ENCODE peak calls at places on chromosomes 2 and 18, in five cellular contexts. One of them, this sample, is unnamed. For H3K27me3, the result is how much of the 10 kb centered on the place peaks cover.

GRCh38 chr2:108919571-108920373 is 69.2 kb downstream of the EDAR start:
- DNase-seq in cardiac muscle cell: no peak
- DNase-seq in heart left ventricle: no peak
- DNase-seq in brain microvascular endothelial cell: no peak
- DNase-seq in thoracic aorta: no peak
- DNase-seq in this sample: no peak

GRCh38 chr18:34121157-34121807 is 103.4 kb downstream of the NOL4 start:
- DNase-seq in cardiac muscle cell: no peak
- DNase-seq in heart left ventricle: no peak
- DNase-seq in brain microvascular endothelial cell: peak
- DNase-seq in thoracic aorta: no peak
- DNase-seq in this sample: no peak

GRCh38 chr2:236265675-236266074 is 1.5 kb upstream of the ASB18 start:
- DNase-seq in cardiac muscle cell: no peak
- DNase-seq in heart left ventricle: no peak
- DNase-seq in brain microvascular endothelial cell: no peak
- DNase-seq in thoracic aorta: no peak
- DNase-seq in this sample: no peak

GRCh38 chr2:128310761-128311160 is 7.9 kb downstream of the HS6ST1 start:
- DNase-seq in cardiac muscle cell: no peak
- DNase-seq in heart left ventricle: peak
- DNase-seq in brain microvascular endothelial cell: no peak
- DNase-seq in thoracic aorta: no peak
- DNase-seq in this sample: peak

GRCh38 chr2:236774171-236774570 is 204.5 kb downstream of the ACKR3 start:
- DNase-seq in cardiac muscle cell: peak
- DNase-seq in heart left ventricle: no peak
- DNase-seq in brain microvascular endothelial cell: no peak
- DNase-seq in thoracic aorta: no peak
- DNase-seq in this sample: no peak

GRCh38 chr2:240916571-240917008 is 10.5 kb downstream of the CROCC2 start:
- DNase-seq in cardiac muscle cell: peak
- DNase-seq in heart left ventricle: peak
- DNase-seq in brain microvascular endothelial cell: peak
- DNase-seq in thoracic aorta: peak
- DNase-seq in this sample: peak

GRCh38 chr2:40251146-40251545 is 200.7 kb downstream of the SLC8A1 start:
- DNase-seq in cardiac muscle cell: no peak
- DNase-seq in heart left ventricle: no peak
- DNase-seq in brain microvascular endothelial cell: no peak
- DNase-seq in thoracic aorta: no peak
- DNase-seq in this sample: no peak

GRCh38 chr18:28357785-28358401 is 181.0 kb upstream of the CDH2 start:
- DNase-seq in cardiac muscle cell: peak
- DNase-seq in heart left ventricle: no peak
- DNase-seq in brain microvascular endothelial cell: no peak
- DNase-seq in thoracic aorta: no peak
- DNase-seq in this sample: no peak

GRCh38 chr2:241232736-241233575 is 44.5 kb downstream of the ANO7 start:
- DNase-seq in cardiac muscle cell: no peak
- DNase-seq in heart left ventricle: no peak
- DNase-seq in brain microvascular endothelial cell: no peak
- DNase-seq in thoracic aorta: no peak
- DNase-seq in this sample: no peak

GRCh38 chr2:232568161-232568560 is 17.7 kb downstream of the EIF4E2 start:
- DNase-seq in cardiac muscle cell: no peak
- DNase-seq in heart left ventricle: no peak
- DNase-seq in brain microvascular endothelial cell: peak
- DNase-seq in thoracic aorta: no peak
- DNase-seq in this sample: no peak

GRCh38 chr18:13813271-13813849 is 10.6 kb upstream of the MC5R start:
- DNase-seq in cardiac muscle cell: peak
- DNase-seq in heart left ventricle: peak
- DNase-seq in brain microvascular endothelial cell: peak
- DNase-seq in thoracic aorta: no peak
- DNase-seq in this sample: no peak

GRCh38 chr2:36706451-36706850 is 9.9 kb downstream of the VIT start:
- DNase-seq in cardiac muscle cell: no peak
- DNase-seq in heart left ventricle: no peak
- DNase-seq in brain microvascular endothelial cell: no peak
- DNase-seq in thoracic aorta: no peak
- DNase-seq in this sample: no peak

GRCh38 chr2:238848566-238848940 is 668 bp downstream of the TWIST2 start:
- DNase-seq in cardiac muscle cell: no peak
- DNase-seq in heart left ventricle: no peak
- DNase-seq in brain microvascular endothelial cell: no peak
- DNase-seq in thoracic aorta: no peak
- DNase-seq in this sample: no peak

DNA sequence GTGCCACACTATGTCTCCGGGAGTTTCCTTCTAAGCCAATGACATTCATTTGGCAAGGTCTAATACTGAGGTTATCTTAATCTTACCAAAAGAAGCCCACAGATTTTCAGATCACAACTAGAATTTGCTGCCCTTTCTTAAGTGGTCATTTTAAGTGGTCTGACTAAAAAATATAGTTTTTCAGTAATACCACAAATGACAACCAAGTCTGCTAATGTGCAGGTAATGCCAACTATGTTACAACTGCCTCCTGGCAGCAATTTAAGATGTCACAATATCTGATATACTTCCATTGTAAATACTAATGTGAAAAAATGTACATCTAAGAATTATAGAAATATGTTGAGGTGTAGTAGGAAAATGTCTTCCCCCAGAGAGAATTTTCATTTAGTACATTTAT is 49.3 kb downstream of the USP37 start:
- DNase-seq in cardiac muscle cell: no peak
- DNase-seq in heart left ventricle: no peak
- DNase-seq in brain microvascular endothelial cell: no peak
- DNase-seq in thoracic aorta: no peak
- DNase-seq in this sample: no peak
- H3K27ac ChIP-seq in cardiac muscle cell: no peak
- H3K27ac ChIP-seq in heart left ventricle: no peak
- H3K27ac ChIP-seq in brain microvascular endothelial cell: no peak
- H3K27ac ChIP-seq in thoracic aorta: no peak
- H3K27ac ChIP-seq in this sample: no peak

DNA sequence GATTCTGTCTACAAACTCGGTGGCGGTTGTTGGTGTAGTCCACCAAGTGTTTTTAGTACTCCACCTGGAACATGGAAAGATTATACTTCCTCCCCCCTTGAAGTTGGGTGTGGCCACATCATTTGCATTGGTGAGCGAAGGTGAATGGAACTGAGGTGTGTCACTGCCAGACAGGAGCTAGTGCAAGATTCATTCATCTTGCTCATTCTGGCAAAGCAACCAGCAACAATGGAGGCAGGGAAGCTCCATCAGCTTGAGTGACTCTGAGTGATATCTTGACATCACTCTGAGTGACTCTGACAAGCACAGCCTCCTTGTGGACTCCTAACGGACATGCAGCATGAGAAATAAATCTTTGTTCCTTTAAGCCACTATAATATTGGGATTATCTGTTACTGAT is 54.7 kb upstream of the SLC1A4 start:
- DNase-seq in cardiac muscle cell: no peak
- DNase-seq in heart left ventricle: no peak
- DNase-seq in brain microvascular endothelial cell: no peak
- DNase-seq in thoracic aorta: no peak
- DNase-seq in this sample: no peak
- H3K27me3 ChIP-seq in cardiac muscle cell: under half
- H3K27me3 ChIP-seq in heart left ventricle: under half
- H3K27me3 ChIP-seq in brain microvascular endothelial cell: under half
- H3K27me3 ChIP-seq in thoracic aorta: under half
- H3K27me3 ChIP-seq in this sample: under half

GRCh38 chr2:171100370-171100769 is 60.3 kb downstream of the TLK1 start:
- DNase-seq in cardiac muscle cell: no peak
- DNase-seq in heart left ventricle: no peak
- DNase-seq in brain microvascular endothelial cell: no peak
- DNase-seq in thoracic aorta: no peak
- DNase-seq in this sample: no peak
- TF ChIP-seq CTCF in cardiac muscle cell: no peak
- TF ChIP-seq CTCF in heart left ventricle: no peak
- TF ChIP-seq CTCF in brain microvascular endothelial cell: no peak
- TF ChIP-seq CTCF in thoracic aorta: no peak
- TF ChIP-seq CTCF in this sample: no peak

DNA sequence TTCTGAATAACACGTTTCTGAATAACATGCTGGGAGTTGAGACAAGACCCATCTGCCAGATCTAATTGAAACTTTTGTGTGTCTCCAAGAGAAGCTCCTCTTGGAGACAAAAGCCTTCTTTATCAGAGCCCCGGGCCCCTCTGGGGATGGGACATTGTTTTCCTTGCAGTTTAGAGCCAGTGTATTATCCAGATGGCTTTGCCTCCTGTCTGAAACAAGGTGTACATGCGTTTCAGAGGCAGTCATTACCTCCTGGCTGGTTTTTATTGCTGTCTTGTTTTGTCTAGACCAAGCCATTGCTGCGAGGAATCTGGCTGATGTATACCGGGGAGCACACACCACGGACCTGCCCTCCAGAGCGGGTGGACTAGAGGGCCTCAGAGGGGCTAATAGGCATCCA is 7.8 kb downstream of the FOSL2 start:
- DNase-seq in cardiac muscle cell: no peak
- DNase-seq in heart left ventricle: no peak
- DNase-seq in brain microvascular endothelial cell: no peak
- DNase-seq in thoracic aorta: no peak
- DNase-seq in this sample: no peak
- H3K27ac ChIP-seq in cardiac muscle cell: no peak
- H3K27ac ChIP-seq in heart left ventricle: peak
- H3K27ac ChIP-seq in brain microvascular endothelial cell: no peak
- H3K27ac ChIP-seq in thoracic aorta: peak
- H3K27ac ChIP-seq in this sample: peak

GRCh38 chr18:8704361-8705279 is 736 bp upstream of the MTCL1 start:
- DNase-seq in cardiac muscle cell: peak
- DNase-seq in heart left ventricle: peak
- DNase-seq in brain microvascular endothelial cell: peak
- DNase-seq in thoracic aorta: peak
- DNase-seq in this sample: peak

GRCh38 chr18:8703781-8704301 is 1.5 kb upstream of the MTCL1 start:
- DNase-seq in cardiac muscle cell: no peak
- DNase-seq in heart left ventricle: no peak
- DNase-seq in brain microvascular endothelial cell: no peak
- DNase-seq in thoracic aorta: no peak
- DNase-seq in this sample: no peak

GRCh38 chr18:8703181-8703638 is 2.1 kb upstream of the MTCL1 start:
- DNase-seq in cardiac muscle cell: no peak
- DNase-seq in heart left ventricle: no peak
- DNase-seq in brain microvascular endothelial cell: no peak
- DNase-seq in thoracic aorta: no peak
- DNase-seq in this sample: no peak

GRCh38 chr18:8701546-8702118 is 3.7 kb upstream of the MTCL1 start:
- DNase-seq in cardiac muscle cell: no peak
- DNase-seq in heart left ventricle: no peak
- DNase-seq in brain microvascular endothelial cell: peak
- DNase-seq in thoracic aorta: no peak
- DNase-seq in this sample: no peak

DNA sequence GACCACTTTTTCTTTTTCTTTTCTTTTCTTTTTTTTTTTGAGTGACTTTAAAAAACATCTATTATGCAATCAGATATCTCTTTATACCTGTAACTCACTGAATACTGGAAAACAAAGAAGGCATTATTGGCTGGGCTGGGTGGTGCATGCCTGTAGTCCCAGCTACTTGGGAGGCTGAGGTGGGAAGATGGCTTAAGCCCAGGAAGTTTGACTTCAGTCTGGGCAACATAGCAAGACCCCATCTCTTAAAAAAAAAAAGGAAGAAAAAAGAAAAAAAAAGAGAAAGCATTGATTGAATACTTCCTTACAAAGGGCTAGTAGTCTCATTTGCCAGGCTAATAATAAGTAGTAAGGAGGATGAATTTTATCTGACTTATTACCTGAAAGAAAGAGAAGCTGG is 2.7 kb upstream of the MTCL1 start:
- DNase-seq in cardiac muscle cell: no peak
- DNase-seq in heart left ventricle: no peak
- DNase-seq in brain microvascular endothelial cell: no peak
- DNase-seq in thoracic aorta: no peak
- DNase-seq in this sample: no peak
- H3K27me3 ChIP-seq in cardiac muscle cell: under half
- H3K27me3 ChIP-seq in heart left ventricle: under half
- H3K27me3 ChIP-seq in brain microvascular endothelial cell: under half
- H3K27me3 ChIP-seq in thoracic aorta: under half
- H3K27me3 ChIP-seq in this sample: under half

GRCh38 chr2:116696223-116696622 is 1118.3 kb upstream of the DDX18 start:
- DNase-seq in cardiac muscle cell: no peak
- DNase-seq in heart left ventricle: no peak
- DNase-seq in brain microvascular endothelial cell: no peak
- DNase-seq in thoracic aorta: no peak
- DNase-seq in this sample: no peak
- TF ChIP-seq CTCF in cardiac muscle cell: no peak
- TF ChIP-seq CTCF in heart left ventricle: no peak
- TF ChIP-seq CTCF in brain microvascular endothelial cell: no peak
- TF ChIP-seq CTCF in thoracic aorta: no peak
- TF ChIP-seq CTCF in this sample: no peak

GRCh38 chr2:230418341-230419016 is 2.5 kb downstream of the SP100 start:
- DNase-seq in cardiac muscle cell: no peak
- DNase-seq in heart left ventricle: peak
- DNase-seq in brain microvascular endothelial cell: peak
- DNase-seq in thoracic aorta: no peak
- DNase-seq in this sample: no peak
- H3K27ac ChIP-seq in cardiac muscle cell: no peak
- H3K27ac ChIP-seq in heart left ventricle: peak
- H3K27ac ChIP-seq in brain microvascular endothelial cell: peak
- H3K27ac ChIP-seq in thoracic aorta: no peak
- H3K27ac ChIP-seq in this sample: peak